ENCODE peak calls at places on chromosomes 3 and 15, in nine cellular contexts. One of them, this sample, is unnamed.

GRCh38 chr3:23888617-23889228 is 28.1 kb downstream of the NKIRAS1 start:
- DNase-seq in H9: no peak
- DNase-seq in A673: peak; percentile 34
- DNase-seq in aorta: no peak
- DNase-seq in ovary: no peak
- DNase-seq in SK-N-SH: no peak
- DNase-seq in neural progenitor cell: no peak
- DNase-seq in GM23248: peak; percentile 51
- DNase-seq in A549: no peak
- DNase-seq in this sample: peak; percentile 79

GRCh38 chr15:74430510-74430951 is 3.2 kb downstream of the SEMA7A start:
- DNase-seq in aorta: no peak
- DNase-seq in ovary: peak; percentile 46
- DNase-seq in SK-N-SH: no peak
- DNase-seq in GM23248: peak; percentile 41
- DNase-seq in A673: no peak
- DNase-seq in A549: no peak
- DNase-seq in H9: no peak
- DNase-seq in neural progenitor cell: no peak
- DNase-seq in this sample: no peak

GRCh38 chr15:51776952-51777574 is 25.7 kb downstream of the TMOD2 start:
- DNase-seq in ovary: peak; percentile 73
- DNase-seq in neural progenitor cell: peak; percentile 85
- DNase-seq in H9: peak; percentile 57
- DNase-seq in A549: peak; percentile 88
- DNase-seq in GM23248: peak; percentile 80
- DNase-seq in SK-N-SH: peak; percentile 66
- DNase-seq in aorta: no peak
- DNase-seq in A673: peak; percentile 82
- DNase-seq in this sample: peak; percentile 80

GRCh38 chr3:63864008-63864871 is 573 bp downstream of the ATXN7 start:
- DNase-seq in ovary: peak; percentile 39
- DNase-seq in SK-N-SH: peak; percentile 85
- DNase-seq in neural progenitor cell: no peak
- DNase-seq in H9: no peak
- DNase-seq in aorta: peak; percentile 82
- DNase-seq in A673: peak; percentile 13
- DNase-seq in A549: peak; percentile 25
- DNase-seq in GM23248: peak; percentile 55
- DNase-seq in this sample: peak; percentile 44

GRCh38 chr3:111585214-111585613 is 9.9 kb downstream of the ZBED2 start:
- DNase-seq in aorta: no peak
- DNase-seq in neural progenitor cell: no peak
- DNase-seq in A549: peak; percentile 52
- DNase-seq in A673: no peak
- DNase-seq in SK-N-SH: no peak
- DNase-seq in H9: no peak
- DNase-seq in ovary: no peak
- DNase-seq in GM23248: peak; percentile 20
- DNase-seq in this sample: no peak

GRCh38 chr3:124883766-124884473 is 3.2 kb downstream of the ITGB5 start:
- DNase-seq in H9: no peak
- DNase-seq in A673: no peak
- DNase-seq in A549: no peak
- DNase-seq in GM23248: peak; percentile 41
- DNase-seq in neural progenitor cell: peak; percentile 56
- DNase-seq in aorta: no peak
- DNase-seq in ovary: no peak
- DNase-seq in SK-N-SH: no peak
- DNase-seq in this sample: no peak

GRCh38 chr3:155018621-155019330 is 61.3 kb upstream of the MME start:
- DNase-seq in aorta: no peak
- DNase-seq in ovary: no peak
- DNase-seq in SK-N-SH: no peak
- DNase-seq in neural progenitor cell: no peak
- DNase-seq in A673: no peak
- DNase-seq in A549: no peak
- DNase-seq in H9: no peak
- DNase-seq in GM23248: no peak
- DNase-seq in this sample: peak; percentile 58

GRCh38 chr3:155149494-155149893 is 69.4 kb downstream of the MME start:
- DNase-seq in aorta: no peak
- DNase-seq in H9: no peak
- DNase-seq in A673: no peak
- DNase-seq in A549: no peak
- DNase-seq in ovary: no peak
- DNase-seq in GM23248: no peak
- DNase-seq in SK-N-SH: no peak
- DNase-seq in neural progenitor cell: no peak
- DNase-seq in this sample: no peak

GRCh38 chr3:121757087-121757811 is 7.7 kb upstream of the GOLGB1 start:
- DNase-seq in A549: no peak
- DNase-seq in GM23248: no peak
- DNase-seq in A673: peak; percentile 60
- DNase-seq in ovary: no peak
- DNase-seq in H9: no peak
- DNase-seq in SK-N-SH: no peak
- DNase-seq in aorta: no peak
- DNase-seq in neural progenitor cell: no peak
- DNase-seq in this sample: no peak

GRCh38 chr15:56242576-56243116 is 1.0 kb downstream of the RFX7 start:
- DNase-seq in A549: no peak
- DNase-seq in ovary: no peak
- DNase-seq in GM23248: peak; percentile 32
- DNase-seq in aorta: no peak
- DNase-seq in neural progenitor cell: no peak
- DNase-seq in A673: no peak
- DNase-seq in SK-N-SH: no peak
- DNase-seq in H9: no peak
- DNase-seq in this sample: peak; percentile 43

GRCh38 chr15:63366451-63366850 is 15.2 kb downstream of the CA12 start:
- DNase-seq in aorta: no peak
- DNase-seq in ovary: no peak
- DNase-seq in A673: no peak
- DNase-seq in H9: no peak
- DNase-seq in neural progenitor cell: no peak
- DNase-seq in SK-N-SH: no peak
- DNase-seq in GM23248: peak; percentile 78
- DNase-seq in A549: no peak
- DNase-seq in this sample: no peak

GRCh38 chr3:169295126-169295525 is 368.4 kb downstream of the MECOM start:
- DNase-seq in A549: no peak
- DNase-seq in SK-N-SH: no peak
- DNase-seq in H9: no peak
- DNase-seq in GM23248: peak; percentile 40
- DNase-seq in neural progenitor cell: no peak
- DNase-seq in aorta: no peak
- DNase-seq in A673: peak; percentile 41
- DNase-seq in ovary: no peak
- DNase-seq in this sample: peak; percentile 71

GRCh38 chr3:57112206-57112605 is 51.7 kb downstream of the SPATA12 start:
- DNase-seq in aorta: no peak
- DNase-seq in ovary: no peak
- DNase-seq in H9: peak; percentile 52
- DNase-seq in neural progenitor cell: peak; percentile 26
- DNase-seq in SK-N-SH: peak; percentile 72
- DNase-seq in A549: peak; percentile 15
- DNase-seq in A673: peak; percentile 8
- DNase-seq in GM23248: no peak
- DNase-seq in this sample: no peak

GRCh38 chr3:23806322-23807160 is 786 bp downstream of the UBE2E1 start:
- DNase-seq in SK-N-SH: peak; percentile 80
- DNase-seq in ovary: peak; percentile 39
- DNase-seq in A549: peak; percentile 32
- DNase-seq in neural progenitor cell: peak; percentile 67
- DNase-seq in H9: peak; percentile 46
- DNase-seq in GM23248: peak; percentile 44
- DNase-seq in A673: peak; percentile 67
- DNase-seq in aorta: peak; percentile 81
- DNase-seq in this sample: peak; percentile 35

GRCh38 chr3:179100652-179101051 is 29.0 kb upstream of the ZMAT3 start:
- DNase-seq in neural progenitor cell: no peak
- DNase-seq in A673: no peak
- DNase-seq in SK-N-SH: no peak
- DNase-seq in H9: no peak
- DNase-seq in ovary: no peak
- DNase-seq in A549: no peak
- DNase-seq in aorta: no peak
- DNase-seq in GM23248: peak; percentile 65
- DNase-seq in this sample: no peak

GRCh38 chr15:63752075-63752684 is 81.6 kb downstream of the HERC1 start:
- DNase-seq in A549: peak; percentile 64
- DNase-seq in GM23248: peak; percentile 81
- DNase-seq in aorta: no peak
- DNase-seq in ovary: peak; percentile 22
- DNase-seq in A673: peak; percentile 76
- DNase-seq in H9: no peak
- DNase-seq in neural progenitor cell: peak; percentile 72
- DNase-seq in SK-N-SH: peak; percentile 54
- DNase-seq in this sample: peak; percentile 78

DNA sequence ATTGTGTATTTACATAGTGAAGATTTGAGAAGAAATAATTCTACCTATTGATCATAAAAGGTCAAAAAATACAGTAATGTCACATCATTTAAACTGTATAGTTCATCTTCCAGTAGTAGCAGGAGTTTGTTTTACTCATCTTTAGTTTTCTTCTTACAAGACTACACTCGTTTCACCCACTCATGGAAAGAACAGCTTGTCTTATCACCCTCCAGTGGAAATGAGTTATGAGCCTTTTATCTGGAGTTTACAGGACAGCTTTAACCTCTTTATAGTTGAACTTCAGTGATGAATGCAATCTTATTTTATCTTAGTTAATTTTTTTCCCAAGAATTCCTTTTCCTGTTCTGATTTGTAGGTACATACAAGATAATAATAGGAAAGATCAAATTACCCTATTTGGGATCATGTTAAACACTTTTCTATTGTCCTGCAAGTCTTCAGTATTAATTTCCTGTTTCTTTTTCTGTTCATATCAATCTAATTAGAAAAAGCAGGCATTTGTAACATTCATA is 36.8 kb downstream of the RBMS3 start:
- DNase-seq in A549: no peak
- DNase-seq in SK-N-SH: no peak
- DNase-seq in A673: no peak
- DNase-seq in H9: no peak
- DNase-seq in aorta: no peak
- DNase-seq in GM23248: no peak
- DNase-seq in neural progenitor cell: no peak
- DNase-seq in ovary: no peak
- DNase-seq in this sample: peak; percentile 58
- H3K9me3 ChIP-seq in A549: no peaks in the 10 kb centered on the region
- H3K9me3 ChIP-seq in SK-N-SH: no peaks in the 10 kb centered on the region
- H3K9me3 ChIP-seq in A673: no peaks in the 10 kb centered on the region
- H3K9me3 ChIP-seq in H9: no peaks in the 10 kb centered on the region
- H3K9me3 ChIP-seq in aorta: no peaks in the 10 kb centered on the region
- H3K9me3 ChIP-seq in GM23248: no peaks in the 10 kb centered on the region
- H3K9me3 ChIP-seq in neural progenitor cell: no peaks in the 10 kb centered on the region
- H3K9me3 ChIP-seq in ovary: no peaks in the 10 kb centered on the region
- H3K9me3 ChIP-seq in this sample: no peaks in the 10 kb centered on the region

DNA sequence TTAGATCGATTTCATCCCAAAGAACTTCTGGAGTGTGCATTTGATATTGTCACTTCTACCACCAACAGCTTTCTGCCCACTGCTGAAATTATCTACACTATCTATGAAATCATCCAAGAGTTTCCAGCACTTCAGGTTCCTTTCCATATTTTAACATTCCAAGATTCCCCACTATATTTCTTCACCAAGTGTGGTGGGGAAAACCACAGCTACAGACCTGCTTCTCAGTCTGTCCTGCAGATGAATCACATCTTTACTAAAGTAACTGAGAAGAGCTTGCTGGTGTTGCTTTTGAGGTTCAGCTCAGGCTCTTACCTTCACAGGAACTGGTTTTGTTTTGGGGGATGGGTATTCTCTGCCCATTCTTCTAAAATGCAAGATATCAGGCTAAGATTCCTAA is 30.9 kb downstream of the SRP14 start:
- DNase-seq in GM23248: peak; percentile 57
- DNase-seq in aorta: no peak
- DNase-seq in neural progenitor cell: no peak
- DNase-seq in ovary: no peak
- DNase-seq in A549: no peak
- DNase-seq in H9: no peak
- DNase-seq in SK-N-SH: no peak
- DNase-seq in A673: no peak
- DNase-seq in this sample: no peak
- H3K9me3 ChIP-seq in GM23248: no peaks in the 10 kb centered on the region
- H3K9me3 ChIP-seq in aorta: no peaks in the 10 kb centered on the region
- H3K9me3 ChIP-seq in neural progenitor cell: peaks cover 4% of the 10 kb centered on the region
- H3K9me3 ChIP-seq in ovary: no peaks in the 10 kb centered on the region
- H3K9me3 ChIP-seq in A549: no peaks in the 10 kb centered on the region
- H3K9me3 ChIP-seq in H9: peaks cover 19% of the 10 kb centered on the region
- H3K9me3 ChIP-seq in SK-N-SH: no peaks in the 10 kb centered on the region
- H3K9me3 ChIP-seq in A673: no peaks in the 10 kb centered on the region
- H3K9me3 ChIP-seq in this sample: no peaks in the 10 kb centered on the region

DNA sequence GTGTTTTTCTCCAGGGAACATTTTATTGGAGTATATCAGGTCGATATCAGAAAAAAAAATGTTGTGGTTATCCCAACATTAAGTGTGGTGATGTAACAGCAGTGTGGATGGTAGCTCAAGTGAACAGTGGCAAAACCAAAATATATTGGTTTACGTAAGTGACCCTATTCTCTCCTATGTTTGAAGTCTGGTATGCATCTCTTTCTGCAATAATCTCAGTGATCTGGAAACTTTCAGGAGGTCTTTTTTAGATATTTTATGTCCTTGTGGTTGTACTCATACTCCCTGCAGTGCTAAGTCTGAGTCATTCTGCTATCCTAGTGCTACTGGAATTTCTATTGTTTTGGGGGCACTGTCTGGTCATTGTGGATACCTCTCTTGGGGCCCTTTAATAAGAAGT is 137.9 kb downstream of the SNRPN start:
- DNase-seq in neural progenitor cell: no peak
- DNase-seq in ovary: no peak
- DNase-seq in H9: no peak
- DNase-seq in GM23248: peak; percentile 9
- DNase-seq in aorta: no peak
- DNase-seq in A673: no peak
- DNase-seq in SK-N-SH: no peak
- DNase-seq in A549: no peak
- DNase-seq in this sample: no peak
- H3K9me3 ChIP-seq in neural progenitor cell: no peaks in the 10 kb centered on the region
- H3K9me3 ChIP-seq in ovary: peaks cover 89% of the 10 kb centered on the region
- H3K9me3 ChIP-seq in H9: peaks cover 52% of the 10 kb centered on the region
- H3K9me3 ChIP-seq in GM23248: no peaks in the 10 kb centered on the region
- H3K9me3 ChIP-seq in aorta: peaks cover 14% of the 10 kb centered on the region
- H3K9me3 ChIP-seq in A673: peaks cover 18% of the 10 kb centered on the region
- H3K9me3 ChIP-seq in SK-N-SH: no peaks in the 10 kb centered on the region
- H3K9me3 ChIP-seq in A549: peaks cover 2% of the 10 kb centered on the region
- H3K9me3 ChIP-seq in this sample: no peaks in the 10 kb centered on the region

GRCh38 chr15:25093455-25094029 is 138.8 kb downstream of the SNRPN start:
- DNase-seq in A549: no peak
- DNase-seq in neural progenitor cell: no peak
- DNase-seq in SK-N-SH: no peak
- DNase-seq in aorta: no peak
- DNase-seq in A673: no peak
- DNase-seq in GM23248: no peak
- DNase-seq in ovary: no peak
- DNase-seq in H9: peak; percentile 5
- DNase-seq in this sample: no peak
- H3K9me3 ChIP-seq in A549: no peaks in the 10 kb centered on the region
- H3K9me3 ChIP-seq in neural progenitor cell: peaks cover 2% of the 10 kb centered on the region
- H3K9me3 ChIP-seq in SK-N-SH: no peaks in the 10 kb centered on the region
- H3K9me3 ChIP-seq in aorta: peaks cover 12% of the 10 kb centered on the region
- H3K9me3 ChIP-seq in A673: peaks cover 20% of the 10 kb centered on the region
- H3K9me3 ChIP-seq in GM23248: no peaks in the 10 kb centered on the region
- H3K9me3 ChIP-seq in ovary: peaks cover 84% of the 10 kb centered on the region
- H3K9me3 ChIP-seq in H9: peaks cover 52% of the 10 kb centered on the region
- H3K9me3 ChIP-seq in this sample: no peaks in the 10 kb centered on the region